ENCODE peak calls at places on chromosomes 2 and 18, in eight cellular contexts. One of them, this sample, is unnamed.

GRCh38 chr2:70143314-70144150 is 47.3 kb downstream of the C2orf42 start:
- DNase-seq in RWPE1: no peak
- DNase-seq in amygdala: no peak
- DNase-seq in NCI-H1436 treated with DMSO at 0.1 percent for 48 hours: no peak
- DNase-seq in GM23248: peak; percentile 61
- DNase-seq in HCT116: peak; percentile 41
- DNase-seq in iris pigment epithelial cell: peak; percentile 40
- DNase-seq in AG04450: no peak
- DNase-seq in this sample: no peak

GRCh38 chr2:36659872-36660312 is 36.6 kb upstream of the VIT start:
- DNase-seq in GM23248: peak; percentile 51
- DNase-seq in HCT116: no peak
- DNase-seq in AG04450: no peak
- DNase-seq in NCI-H1436 treated with DMSO at 0.1 percent for 48 hours: no peak
- DNase-seq in amygdala: no peak
- DNase-seq in RWPE1: no peak
- DNase-seq in iris pigment epithelial cell: peak; percentile 21
- DNase-seq in this sample: no peak

GRCh38 chr2:74419345-74419744 is 2.1 kb downstream of the C2orf81 start:
- DNase-seq in amygdala: no peak
- DNase-seq in iris pigment epithelial cell: no peak
- DNase-seq in NCI-H1436 treated with DMSO at 0.1 percent for 48 hours: no peak
- DNase-seq in HCT116: no peak
- DNase-seq in GM23248: no peak
- DNase-seq in RWPE1: no peak
- DNase-seq in AG04450: no peak
- DNase-seq in this sample: no peak

GRCh38 chr2:117101613-117102012 is 712.9 kb upstream of the DDX18 start:
- DNase-seq in HCT116: no peak
- DNase-seq in GM23248: no peak
- DNase-seq in amygdala: no peak
- DNase-seq in AG04450: no peak
- DNase-seq in RWPE1: no peak
- DNase-seq in NCI-H1436 treated with DMSO at 0.1 percent for 48 hours: no peak
- DNase-seq in iris pigment epithelial cell: no peak
- DNase-seq in this sample: no peak

GRCh38 chr2:240397542-240397916 is 37.9 kb upstream of the GPC1 start:
- DNase-seq in HCT116: no peak
- DNase-seq in AG04450: no peak
- DNase-seq in RWPE1: no peak
- DNase-seq in amygdala: no peak
- DNase-seq in iris pigment epithelial cell: no peak
- DNase-seq in NCI-H1436 treated with DMSO at 0.1 percent for 48 hours: no peak
- DNase-seq in GM23248: no peak
- DNase-seq in this sample: no peak

GRCh38 chr2:138455691-138456090 is 45.9 kb upstream of the SPOPL start:
- DNase-seq in NCI-H1436 treated with DMSO at 0.1 percent for 48 hours: no peak
- DNase-seq in RWPE1: no peak
- DNase-seq in amygdala: no peak
- DNase-seq in GM23248: no peak
- DNase-seq in iris pigment epithelial cell: no peak
- DNase-seq in HCT116: no peak
- DNase-seq in AG04450: no peak
- DNase-seq in this sample: no peak

GRCh38 chr2:55590810-55591440 is 26.5 kb downstream of the PPP4R3B start:
- DNase-seq in GM23248: peak; percentile 89
- DNase-seq in NCI-H1436 treated with DMSO at 0.1 percent for 48 hours: peak; percentile 24
- DNase-seq in AG04450: no peak
- DNase-seq in amygdala: no peak
- DNase-seq in iris pigment epithelial cell: peak; percentile 17
- DNase-seq in RWPE1: peak; percentile 90
- DNase-seq in HCT116: peak; percentile 76
- DNase-seq in this sample: peak; percentile 3

GRCh38 chr2:105454801-105455485 is 56.1 kb upstream of the FHL2 start:
- DNase-seq in amygdala: no peak
- DNase-seq in iris pigment epithelial cell: peak; percentile 93
- DNase-seq in RWPE1: peak; percentile 69
- DNase-seq in NCI-H1436 treated with DMSO at 0.1 percent for 48 hours: no peak
- DNase-seq in AG04450: no peak
- DNase-seq in HCT116: peak; percentile 69
- DNase-seq in GM23248: peak; percentile 90
- DNase-seq in this sample: peak; percentile 54

GRCh38 chr2:216989335-216990129 is 129.7 kb upstream of the TNP1 start:
- DNase-seq in NCI-H1436 treated with DMSO at 0.1 percent for 48 hours: no peak
- DNase-seq in HCT116: no peak
- DNase-seq in GM23248: peak; percentile 29
- DNase-seq in amygdala: no peak
- DNase-seq in iris pigment epithelial cell: peak; percentile 20
- DNase-seq in AG04450: no peak
- DNase-seq in RWPE1: no peak
- DNase-seq in this sample: no peak

GRCh38 chr2:45448217-45448616 is 162.8 kb downstream of the SRBD1 start:
- DNase-seq in HCT116: no peak
- DNase-seq in AG04450: no peak
- DNase-seq in RWPE1: no peak
- DNase-seq in NCI-H1436 treated with DMSO at 0.1 percent for 48 hours: no peak
- DNase-seq in GM23248: no peak
- DNase-seq in iris pigment epithelial cell: no peak
- DNase-seq in amygdala: no peak
- DNase-seq in this sample: no peak

GRCh38 chr2:215028231-215028630 is 110.2 kb downstream of the ABCA12 start:
- DNase-seq in iris pigment epithelial cell: peak; percentile 59
- DNase-seq in NCI-H1436 treated with DMSO at 0.1 percent for 48 hours: no peak
- DNase-seq in GM23248: peak; percentile 79
- DNase-seq in amygdala: no peak
- DNase-seq in AG04450: peak; percentile 7
- DNase-seq in RWPE1: no peak
- DNase-seq in HCT116: no peak
- DNase-seq in this sample: peak; percentile 8

GRCh38 chr18:8949206-8949605 is 153.3 kb upstream of the NDUFV2 start:
- DNase-seq in amygdala: no peak
- DNase-seq in HCT116: no peak
- DNase-seq in iris pigment epithelial cell: no peak
- DNase-seq in RWPE1: no peak
- DNase-seq in GM23248: peak; percentile 76
- DNase-seq in AG04450: no peak
- DNase-seq in NCI-H1436 treated with DMSO at 0.1 percent for 48 hours: no peak
- DNase-seq in this sample: no peak

GRCh38 chr2:113248997-113249770 is 29.5 kb downstream of the PAX8 start:
- DNase-seq in AG04450: peak; percentile 42
- DNase-seq in iris pigment epithelial cell: peak; percentile 71
- DNase-seq in HCT116: peak; percentile 51
- DNase-seq in amygdala: no peak
- DNase-seq in GM23248: peak; percentile 80
- DNase-seq in RWPE1: peak; percentile 74
- DNase-seq in NCI-H1436 treated with DMSO at 0.1 percent for 48 hours: no peak
- DNase-seq in this sample: peak; percentile 35

GRCh38 chr2:8098952-8099582 is 582.8 kb upstream of the ID2 start:
- DNase-seq in NCI-H1436 treated with DMSO at 0.1 percent for 48 hours: no peak
- DNase-seq in GM23248: no peak
- DNase-seq in amygdala: no peak
- DNase-seq in RWPE1: no peak
- DNase-seq in iris pigment epithelial cell: no peak
- DNase-seq in HCT116: no peak
- DNase-seq in AG04450: no peak
- DNase-seq in this sample: no peak

GRCh38 chr2:39481611-39482010 is 44.5 kb upstream of the MAP4K3 start:
- DNase-seq in NCI-H1436 treated with DMSO at 0.1 percent for 48 hours: no peak
- DNase-seq in AG04450: no peak
- DNase-seq in amygdala: no peak
- DNase-seq in GM23248: peak; percentile 74
- DNase-seq in HCT116: no peak
- DNase-seq in RWPE1: peak; percentile 67
- DNase-seq in iris pigment epithelial cell: peak; percentile 73
- DNase-seq in this sample: no peak

This sample was measured in amniotic stem cell.